ENCODE peak calls at places on chromosome 16, in eight cellular contexts. L is left cardiac atrium; B is foreskin fibroblast; I is NCI-H460; T is hepatocyte; U is A549; C is stimulated activated CD8-positive, alpha-beta memory T cell treated with anti-CD3 and anti-CD28 coated beads, Interleukin-15, amount 100 ng/mL, for 24 hours; Z is stimulated activated CD4-positive, alpha-beta T cell treated with anti-CD3 and anti-CD28 coated beads, Interleukin-1b, Interleukin-23, amount 100 ng/mL, for 24 hours. V is an unnamed sample.

GRCh38 chr16:85621698-85622433 is 8.7 kb downstream of the GSE1 start:
- DNase-seq in L (no peak), B (no peak), I (no peak), T (peak), U (no peak), C (no peak), Z (no peak), V (no peak)

GRCh38 chr16:84765606-84766580 is 53.9 kb upstream of the CRISPLD2 start:
- DNase-seq in L (no peak), B (no peak), I (no peak), T (no peak), U (no peak), C (no peak), Z (no peak), V (no peak)

GRCh38 chr16:2838928-2839327 is 8.8 kb downstream of the ZG16B start:
- DNase-seq in L (peak), B (peak), I (peak), T (peak), U (peak), C (no peak), Z (no peak), V (peak)

GRCh38 chr16:2022723-2023097 is 3.1 kb downstream of the NPW start:
- DNase-seq in L (no peak), B (no peak), I (no peak), T (peak), U (peak), C (no peak), Z (no peak), V (peak)

GRCh38 chr16:69848635-69849545 is 86.8 kb downstream of the WWP2 start:
- DNase-seq in L (peak), B (peak), I (peak), T (peak), U (no peak), C (no peak), Z (no peak), V (peak)

GRCh38 chr16:82801361-82801760 is 174.6 kb downstream of the CDH13 start:
- DNase-seq in L (no peak), B (peak), I (no peak), T (no peak), U (no peak), C (no peak), Z (no peak), V (peak)

GRCh38 chr16:89040861-89041570 is 52.6 kb upstream of the ACSF3 start:
- DNase-seq in L (no peak), B (no peak), I (no peak), T (no peak), U (no peak), C (no peak), Z (no peak), V (no peak)

GRCh38 chr16:88865310-88865709 is 1.1 kb downstream of the PABPN1L start:
- DNase-seq in L (no peak), B (no peak), I (no peak), T (no peak), U (no peak), C (no peak), Z (no peak), V (no peak)

GRCh38 chr16:86874141-86874540 is 295.8 kb downstream of the FOXL1 start:
- DNase-seq in L (no peak), B (no peak), I (no peak), T (peak), U (no peak), C (no peak), Z (no peak), V (no peak)

GRCh38 chr16:2159052-2159838 is 3.7 kb downstream of the TRAF7 start:
- DNase-seq in L (peak), B (no peak), I (no peak), T (no peak), U (no peak), C (no peak), Z (no peak), V (peak)

GRCh38 chr16:12675852-12676251 is 127.8 kb downstream of the CPPED1 start:
- DNase-seq in L (no peak), B (peak), I (no peak), T (no peak), U (peak), C (no peak), Z (no peak), V (peak)

GRCh38 chr16:5019775-5020174 is 14.0 kb downstream of the NAGPA start:
- DNase-seq in L (no peak), B (no peak), I (no peak), T (no peak), U (no peak), C (no peak), Z (no peak), V (no peak)

GRCh38 chr16:68972720-68973119 is 129.4 kb downstream of the TANGO6 start:
- DNase-seq in L (peak), B (peak), I (no peak), T (peak), U (peak), C (no peak), Z (no peak), V (peak)

GRCh38 chr16:57576429-57576870 is 34.0 kb downstream of the ADGRG5 start:
- DNase-seq in L (peak), B (peak), I (peak), T (peak), U (peak), C (peak), Z (peak), V (peak)

GRCh38 chr16:4392382-4393242 is 21.0 kb downstream of the VASN start:
- DNase-seq in L (peak), B (peak), I (no peak), T (peak), U (no peak), C (no peak), Z (no peak), V (peak)

GRCh38 chr16:72236866-72237265 is 64.9 kb upstream of the PMFBP1 start:
- DNase-seq in L (no peak), B (no peak), I (no peak), T (no peak), U (no peak), C (no peak), Z (no peak), V (no peak)

GRCh38 chr16:55452996-55453395 is 26.0 kb upstream of the MMP2 start:
- DNase-seq in L (no peak), B (no peak), I (no peak), T (no peak), U (no peak), C (no peak), Z (no peak), V (no peak)

GRCh38 chr16:54847207-54847606 is 83.5 kb upstream of the IRX5 start:
- DNase-seq in L (no peak), B (no peak), I (no peak), T (peak), U (no peak), C (no peak), Z (no peak), V (no peak)

GRCh38 chr16:53224932-53225533 is 170.2 kb downstream of the CHD9 start:
- DNase-seq in L (no peak), B (no peak), I (peak), T (no peak), U (no peak), C (no peak), Z (no peak), V (peak)